ENCODE peak calls at places on chromosomes 3 and 15, in five cellular contexts. One of them, this sample, is unnamed.

GRCh38 chr3:102078864-102079808 is 229.8 kb downstream of the NFKBIZ start:
- DNase-seq in CD8-positive, alpha-beta T cell: no peak
- DNase-seq in psoas muscle: no peak
- DNase-seq in spleen: peak
- DNase-seq in A673: no peak
- DNase-seq in this sample: peak

GRCh38 chr3:14210843-14211594 is 32.4 kb downstream of the LSM3 start:
- DNase-seq in A673: no peak
- DNase-seq in psoas muscle: no peak
- DNase-seq in CD8-positive, alpha-beta T cell: no peak
- DNase-seq in spleen: no peak
- DNase-seq in this sample: peak

GRCh38 chr15:57319919-57320542 is 56.3 kb upstream of the CGNL1 start:
- DNase-seq in A673: no peak
- DNase-seq in psoas muscle: no peak
- DNase-seq in spleen: peak
- DNase-seq in CD8-positive, alpha-beta T cell: no peak
- DNase-seq in this sample: no peak

GRCh38 chr3:54366839-54367238 is 244.5 kb downstream of the CACNA2D3 start:
- DNase-seq in A673: no peak
- DNase-seq in CD8-positive, alpha-beta T cell: no peak
- DNase-seq in psoas muscle: no peak
- DNase-seq in spleen: no peak
- DNase-seq in this sample: no peak

GRCh38 chr15:100234158-100235029 is 107.4 kb downstream of the ADAMTS17 start:
- DNase-seq in psoas muscle: peak
- DNase-seq in spleen: no peak
- DNase-seq in CD8-positive, alpha-beta T cell: no peak
- DNase-seq in A673: no peak
- DNase-seq in this sample: no peak

GRCh38 chr15:28977377-28978010 is 91.7 kb downstream of the APBA2 start:
- DNase-seq in psoas muscle: no peak
- DNase-seq in CD8-positive, alpha-beta T cell: no peak
- DNase-seq in spleen: peak
- DNase-seq in A673: peak
- DNase-seq in this sample: peak

GRCh38 chr3:129310111-129310601 is 31.5 kb downstream of the HMCES start:
- DNase-seq in CD8-positive, alpha-beta T cell: no peak
- DNase-seq in spleen: no peak
- DNase-seq in psoas muscle: no peak
- DNase-seq in A673: no peak
- DNase-seq in this sample: no peak

GRCh38 chr3:171428892-171429291 is 31.3 kb downstream of the TNIK start:
- DNase-seq in CD8-positive, alpha-beta T cell: no peak
- DNase-seq in psoas muscle: no peak
- DNase-seq in spleen: no peak
- DNase-seq in A673: no peak
- DNase-seq in this sample: no peak

GRCh38 chr3:15279671-15280402 is 52.5 kb downstream of the SH3BP5 start:
- DNase-seq in CD8-positive, alpha-beta T cell: no peak
- DNase-seq in A673: no peak
- DNase-seq in spleen: no peak
- DNase-seq in psoas muscle: no peak
- DNase-seq in this sample: no peak

GRCh38 chr3:183491923-183492848 is 63.3 kb downstream of the KLHL6 start:
- DNase-seq in psoas muscle: no peak
- DNase-seq in spleen: no peak
- DNase-seq in A673: no peak
- DNase-seq in CD8-positive, alpha-beta T cell: no peak
- DNase-seq in this sample: no peak

GRCh38 chr3:139128803-139129202 is 84.1 kb upstream of the PRR23C start:
- DNase-seq in CD8-positive, alpha-beta T cell: no peak
- DNase-seq in A673: no peak
- DNase-seq in spleen: no peak
- DNase-seq in psoas muscle: no peak
- DNase-seq in this sample: no peak

GRCh38 chr3:117473981-117474563 is 764.5 kb downstream of the TUSC7 start:
- DNase-seq in A673: no peak
- DNase-seq in spleen: no peak
- DNase-seq in CD8-positive, alpha-beta T cell: no peak
- DNase-seq in psoas muscle: no peak
- DNase-seq in this sample: peak

GRCh38 chr3:188631291-188632010 is 477.5 kb downstream of the LPP start:
- DNase-seq in CD8-positive, alpha-beta T cell: no peak
- DNase-seq in A673: peak
- DNase-seq in psoas muscle: no peak
- DNase-seq in spleen: no peak
- DNase-seq in this sample: no peak

GRCh38 chr3:196255776-196256175 is 31.8 kb downstream of the PCYT1A start:
- DNase-seq in CD8-positive, alpha-beta T cell: no peak
- DNase-seq in spleen: no peak
- DNase-seq in A673: no peak
- DNase-seq in psoas muscle: no peak
- DNase-seq in this sample: no peak

GRCh38 chr3:170204023-170204472 is 18.2 kb upstream of the PRKCI start:
- DNase-seq in spleen: no peak
- DNase-seq in A673: no peak
- DNase-seq in psoas muscle: no peak
- DNase-seq in CD8-positive, alpha-beta T cell: no peak
- DNase-seq in this sample: no peak

GRCh38 chr3:133662256-133662773 is 574 bp upstream of the TOPBP1 start:
- DNase-seq in psoas muscle: no peak
- DNase-seq in spleen: no peak
- DNase-seq in A673: peak
- DNase-seq in CD8-positive, alpha-beta T cell: peak
- DNase-seq in this sample: peak

GRCh38 chr3:125119752-125120369 is 64.1 kb upstream of the HEG1 start:
- DNase-seq in A673: no peak
- DNase-seq in spleen: peak
- DNase-seq in psoas muscle: no peak
- DNase-seq in CD8-positive, alpha-beta T cell: peak
- DNase-seq in this sample: no peak

GRCh38 chr3:62665627-62666433 is 209.4 kb downstream of the CADPS start:
- DNase-seq in A673: peak
- DNase-seq in psoas muscle: peak
- DNase-seq in CD8-positive, alpha-beta T cell: no peak
- DNase-seq in spleen: no peak
- DNase-seq in this sample: peak

GRCh38 chr15:28094732-28095521 is 4.2 kb downstream of the OCA2 start:
- DNase-seq in A673: no peak
- DNase-seq in spleen: peak
- DNase-seq in CD8-positive, alpha-beta T cell: no peak
- DNase-seq in psoas muscle: no peak
- DNase-seq in this sample: peak

GRCh38 chr3:9214599-9214998 is 34.8 kb downstream of the SRGAP3 start:
- DNase-seq in CD8-positive, alpha-beta T cell: no peak
- DNase-seq in A673: no peak
- DNase-seq in psoas muscle: no peak
- DNase-seq in spleen: no peak
- DNase-seq in this sample: no peak

GRCh38 chr15:74869726-74870407 is 3.3 kb downstream of the SCAMP2 start:
- DNase-seq in CD8-positive, alpha-beta T cell: no peak
- DNase-seq in A673: peak
- DNase-seq in psoas muscle: peak
- DNase-seq in spleen: peak
- DNase-seq in this sample: no peak

GRCh38 chr3:15175590-15175989 is 30.5 kb upstream of the CAPN7 start:
- DNase-seq in CD8-positive, alpha-beta T cell: no peak
- DNase-seq in A673: no peak
- DNase-seq in psoas muscle: no peak
- DNase-seq in spleen: no peak
- DNase-seq in this sample: no peak

DNA sequence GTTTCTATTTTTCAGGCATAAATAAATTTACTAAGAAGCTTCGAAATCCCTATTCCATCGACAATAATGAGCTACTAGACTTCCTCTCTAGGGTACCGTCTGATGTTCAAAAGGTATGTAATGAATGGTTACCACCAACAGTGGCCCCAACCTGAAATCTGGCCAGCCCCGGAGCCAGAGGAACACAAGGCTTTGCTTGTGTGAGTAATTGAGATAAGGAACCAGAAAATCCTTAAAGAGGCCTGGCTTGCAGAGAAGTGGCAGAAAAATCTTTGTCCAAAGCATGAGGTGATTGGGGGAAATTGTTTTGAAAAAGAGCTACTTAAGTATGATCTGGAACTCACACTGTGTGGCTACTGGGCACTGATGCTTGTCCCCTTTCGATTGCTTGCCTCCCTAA is 245.3 kb downstream of the MCTP2 start:
- DNase-seq in CD8-positive, alpha-beta T cell: no peak
- DNase-seq in spleen: no peak
- DNase-seq in psoas muscle: no peak
- DNase-seq in A673: no peak
- DNase-seq in this sample: no peak
- H3K27ac ChIP-seq in CD8-positive, alpha-beta T cell: no peak
- H3K27ac ChIP-seq in spleen: no peak
- H3K27ac ChIP-seq in psoas muscle: no peak
- H3K27ac ChIP-seq in A673: no peak
- H3K27ac ChIP-seq in this sample: no peak

DNA sequence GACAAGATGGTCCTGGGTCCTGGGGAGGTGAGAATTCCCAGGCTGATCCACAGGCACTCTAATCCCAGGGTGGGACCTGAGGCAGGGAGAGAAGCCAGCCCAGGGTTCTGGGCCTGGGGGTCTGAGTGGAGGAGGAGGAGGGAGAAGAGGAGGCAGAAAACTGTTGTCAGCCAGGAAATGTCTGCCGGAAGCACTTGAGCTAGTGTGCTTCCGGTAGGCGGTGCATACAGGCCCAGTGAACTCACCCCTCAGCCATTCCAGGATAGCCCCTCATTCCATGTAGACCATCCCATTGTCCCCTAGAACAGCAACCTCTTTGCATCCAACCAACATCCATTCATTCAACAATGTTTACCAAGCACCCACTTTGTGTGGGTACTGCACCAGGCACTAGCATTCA is 47.9 kb upstream of the LCTL start:
- DNase-seq in CD8-positive, alpha-beta T cell: no peak
- DNase-seq in spleen: peak
- DNase-seq in psoas muscle: no peak
- DNase-seq in A673: no peak
- DNase-seq in this sample: no peak
- H3K27ac ChIP-seq in CD8-positive, alpha-beta T cell: no peak
- H3K27ac ChIP-seq in spleen: no peak
- H3K27ac ChIP-seq in psoas muscle: no peak
- H3K27ac ChIP-seq in A673: no peak
- H3K27ac ChIP-seq in this sample: no peak

DNA sequence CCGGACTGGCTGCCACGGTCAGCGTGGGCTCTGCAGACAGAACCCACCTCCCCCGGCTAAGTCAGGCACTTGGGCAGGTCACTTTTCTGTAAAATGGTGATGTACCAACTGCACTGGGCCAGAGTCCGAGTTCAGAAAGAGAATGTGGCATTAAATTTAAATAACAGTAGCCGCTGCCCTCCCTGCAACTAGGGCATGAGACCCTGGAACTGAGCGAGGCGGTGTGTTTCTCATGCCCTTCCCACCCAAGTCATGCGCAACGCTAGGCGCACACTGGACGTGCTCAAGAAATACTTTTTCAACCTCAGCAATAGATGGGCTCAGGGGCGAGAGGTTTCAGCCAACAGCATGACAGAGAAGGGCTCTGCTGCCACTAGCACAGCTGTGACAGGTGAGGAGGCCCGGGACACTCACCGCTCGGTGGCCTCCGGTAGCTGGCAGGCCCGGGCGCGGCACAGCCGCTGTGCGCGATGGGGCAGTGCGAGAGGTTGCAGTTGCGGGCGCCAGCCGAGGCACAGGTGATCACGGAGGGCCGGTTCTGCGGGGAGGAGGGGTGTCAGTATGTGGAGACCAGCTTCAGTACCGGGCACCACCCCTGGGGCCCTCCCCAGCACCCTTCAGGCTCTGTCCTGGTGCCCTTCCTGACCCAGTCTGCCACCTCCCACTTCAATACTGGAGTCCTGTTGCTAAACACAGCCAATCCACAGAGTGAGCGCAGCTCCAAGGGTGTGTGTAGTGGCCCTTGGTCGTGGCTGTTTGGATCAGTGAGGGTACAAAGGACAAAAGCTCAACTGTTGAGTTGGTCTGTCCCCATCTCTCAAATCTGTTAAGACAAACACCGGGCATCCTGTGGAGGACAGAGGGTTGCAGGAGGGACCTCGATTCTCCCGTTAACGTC is 84.5 kb downstream of the VGLL4 start:
- DNase-seq in psoas muscle: no peak
- DNase-seq in CD8-positive, alpha-beta T cell: no peak
- DNase-seq in spleen: peak
- DNase-seq in A673: no peak
- DNase-seq in this sample: no peak
- H3K27ac ChIP-seq in psoas muscle: peak
- H3K27ac ChIP-seq in CD8-positive, alpha-beta T cell: no peak
- H3K27ac ChIP-seq in spleen: peak
- H3K27ac ChIP-seq in A673: no peak
- H3K27ac ChIP-seq in this sample: no peak

DNA sequence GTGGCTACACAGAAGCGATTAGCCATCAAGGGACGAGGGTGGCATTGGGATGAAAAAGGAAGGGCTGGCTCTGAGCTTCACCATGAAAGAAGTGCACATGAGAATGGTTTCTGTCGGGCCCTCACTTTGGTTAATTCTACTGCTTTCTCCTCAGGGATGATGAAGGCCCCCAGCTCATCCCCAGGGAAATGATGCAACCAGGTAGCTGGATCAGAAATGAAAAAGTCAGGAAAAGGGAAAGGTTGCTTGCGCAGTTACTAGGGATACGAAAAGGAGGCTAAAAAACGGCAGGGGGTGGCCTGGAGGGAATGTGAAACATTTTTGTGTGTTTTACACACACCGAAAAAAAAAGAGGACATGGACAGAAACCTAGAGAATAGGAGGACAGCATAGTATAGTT is 1.4 kb upstream of the SLC27A2 start:
- DNase-seq in psoas muscle: no peak
- DNase-seq in A673: no peak
- DNase-seq in spleen: no peak
- DNase-seq in CD8-positive, alpha-beta T cell: no peak
- DNase-seq in this sample: no peak
- H3K27ac ChIP-seq in psoas muscle: no peak
- H3K27ac ChIP-seq in A673: no peak
- H3K27ac ChIP-seq in spleen: no peak
- H3K27ac ChIP-seq in CD8-positive, alpha-beta T cell: no peak
- H3K27ac ChIP-seq in this sample: no peak

DNA sequence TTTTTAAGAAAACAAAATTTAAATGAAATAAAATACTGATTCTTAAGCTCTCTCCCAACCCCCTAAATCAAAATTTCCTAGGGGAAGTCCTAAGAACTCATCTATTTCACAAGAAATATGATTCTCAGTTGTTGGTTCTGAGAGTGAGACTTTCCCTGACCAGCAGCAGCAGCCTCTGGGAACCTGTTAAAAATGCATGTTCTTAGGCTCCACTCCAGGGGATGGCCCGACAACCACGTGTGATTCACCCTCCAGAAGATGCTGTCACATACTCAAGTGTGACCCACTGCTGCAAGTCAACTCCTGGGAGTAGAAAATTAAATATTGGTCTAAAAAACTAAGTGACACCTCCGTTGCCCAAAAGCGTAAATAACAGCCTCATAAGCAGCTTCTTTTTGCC is 343.2 kb upstream of the NR2F2 start:
- DNase-seq in spleen: no peak
- DNase-seq in A673: no peak
- DNase-seq in psoas muscle: no peak
- DNase-seq in CD8-positive, alpha-beta T cell: no peak
- DNase-seq in this sample: no peak
- H3K27ac ChIP-seq in spleen: no peak
- H3K27ac ChIP-seq in A673: no peak
- H3K27ac ChIP-seq in psoas muscle: no peak
- H3K27ac ChIP-seq in CD8-positive, alpha-beta T cell: no peak
- H3K27ac ChIP-seq in this sample: no peak